ENCODE peak calls at places on chromosomes 1 and 21, in six cellular contexts. O is PC-9, S is Calu3, W is AG09309, H is pancreas, G is hepatocyte. E is an unnamed sample.

GRCh38 chr1:65146908-65147423 is 1.0 kb upstream of the AK4 start:
- DNase-seq in O (no peak), S (no peak), W (no peak), H (no peak), G (no peak), E (no peak)

GRCh38 chr1:152162826-152163463 is 3.9 kb upstream of the RPTN start:
- DNase-seq in O (no peak), S (no peak), W (peak; percentile 92), H (no peak), G (no peak), E (no peak)

GRCh38 chr21:37565530-37566223 is 199.1 kb downstream of the DYRK1A start:
- DNase-seq in O (peak; percentile 19), S (peak; percentile 8), W (no peak), H (no peak), G (peak; percentile 62), E (no peak)

GRCh38 chr1:11334261-11334804 is 61.3 kb downstream of the UBIAD1 start:
- DNase-seq in O (no peak), S (no peak), W (no peak), H (no peak), G (no peak), E (no peak)

GRCh38 chr1:48182441-48182840 is 40.1 kb upstream of the SLC5A9 start:
- DNase-seq in O (no peak), S (no peak), W (no peak), H (no peak), G (no peak), E (no peak)

GRCh38 chr1:174289644-174290310 is 130.5 kb downstream of the RABGAP1L start:
- DNase-seq in O (no peak), S (no peak), W (no peak), H (no peak), G (no peak), E (no peak)

GRCh38 chr1:54982739-54983138 is 2.3 kb downstream of the TMEM61 start:
- DNase-seq in O (no peak), S (peak; percentile 45), W (no peak), H (no peak), G (no peak), E (no peak)

GRCh38 chr21:41217656-41218380 is 49.9 kb downstream of the BACE2 start:
- DNase-seq in O (peak; percentile 65), S (peak; percentile 53), W (peak; percentile 10), H (no peak), G (peak; percentile 66), E (peak; percentile 79)

GRCh38 chr1:184376359-184376758 is 10.5 kb upstream of the C1orf21 start:
- DNase-seq in O (no peak), S (no peak), W (no peak), H (no peak), G (no peak), E (no peak)

GRCh38 chr1:110383311-110383990 is 7.4 kb downstream of the SLC16A4 start:
- DNase-seq in O (peak; percentile 78), S (no peak), W (peak; percentile 46), H (no peak), G (no peak), E (no peak)

GRCh38 chr1:225517697-225518096 is 89.9 kb upstream of the LBR start:
- DNase-seq in O (no peak), S (no peak), W (no peak), H (no peak), G (no peak), E (no peak)
- TF ChIP-seq CTCF in O (no peak), S (no peak), W (no peak), H (no peak), G (no peak), E (no peak)

DNA sequence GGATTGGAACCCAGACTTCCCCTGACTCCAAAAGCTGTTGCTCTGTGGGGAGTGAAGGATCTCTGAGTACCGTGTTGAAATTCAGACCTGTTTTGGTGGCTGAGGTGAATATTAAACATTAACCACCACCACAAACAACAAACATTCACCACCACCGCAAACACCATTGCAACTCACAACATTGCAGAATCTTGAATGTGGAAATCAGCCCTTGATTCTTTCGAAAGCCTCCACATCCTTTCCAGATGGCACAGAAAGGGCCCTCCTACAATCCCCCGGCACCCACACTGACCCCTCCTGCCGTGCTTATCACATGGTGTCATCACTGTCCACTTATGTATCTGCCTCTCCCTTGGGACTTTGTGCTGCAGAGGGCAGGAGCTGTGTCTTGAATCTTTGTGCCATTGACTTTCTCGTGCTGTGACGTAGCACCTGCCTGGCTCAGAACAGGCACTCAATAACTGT is 1.4 kb downstream of the CDA start:
- DNase-seq in O (no peak), S (no peak), W (no peak), H (no peak), G (peak; percentile 31), E (peak; percentile 31)
- TF ChIP-seq CTCF in O (no peak), S (no peak), W (no peak), H (no peak), G (no peak), E (no peak)

GRCh38 chr1:24778141-24778540 is 32.9 kb downstream of the CLIC4 start:
- DNase-seq in O (no peak), S (no peak), W (no peak), H (no peak), G (no peak), E (no peak)

GRCh38 chr1:24776821-24777220 is 31.6 kb downstream of the CLIC4 start:
- DNase-seq in O (no peak), S (no peak), W (no peak), H (no peak), G (no peak), E (no peak)

GRCh38 chr1:24775348-24775747 is 30.1 kb downstream of the CLIC4 start:
- DNase-seq in O (no peak), S (no peak), W (no peak), H (no peak), G (no peak), E (no peak)

GRCh38 chr1:24773618-24774017 is 28.4 kb downstream of the CLIC4 start:
- DNase-seq in O (no peak), S (no peak), W (no peak), H (no peak), G (no peak), E (no peak)

DNA sequence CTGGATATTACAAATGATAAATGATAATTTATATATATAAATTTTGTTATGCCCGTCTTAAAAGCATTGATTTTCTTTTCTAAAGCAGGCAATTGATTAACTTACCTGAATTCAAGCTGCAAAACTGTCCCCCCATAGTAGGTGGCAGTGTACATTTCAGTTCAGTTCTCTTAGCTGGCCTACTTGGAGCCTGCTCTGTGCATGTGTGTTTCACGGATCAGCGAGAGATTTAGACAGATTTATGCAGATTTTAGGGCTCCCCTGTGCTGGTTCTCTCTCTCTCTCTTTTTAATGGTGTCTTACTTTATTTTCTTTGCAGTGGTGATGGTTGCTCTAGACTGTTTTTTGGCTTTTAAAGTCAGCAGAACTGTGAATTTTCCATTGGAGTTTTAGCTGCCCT is 30.7 kb downstream of the CLIC4 start:
- DNase-seq in O (no peak), S (no peak), W (no peak), H (no peak), G (no peak), E (no peak)
- TF ChIP-seq CTCF in O (no peak), S (no peak), W (no peak), H (no peak), G (no peak), E (no peak)

GRCh38 chr1:112337028-112337531 is 58.9 kb upstream of the CTTNBP2NL start:
- DNase-seq in O (peak; percentile 11), S (peak; percentile 17), W (no peak), H (peak; percentile 49), G (peak; percentile 66), E (peak; percentile 32)
- TF ChIP-seq CTCF in O (peak; percentile 68), S (peak; percentile 46), W (peak; percentile 76), H (peak; percentile 53), G (peak; percentile 59), E (peak; percentile 33)

DNA sequence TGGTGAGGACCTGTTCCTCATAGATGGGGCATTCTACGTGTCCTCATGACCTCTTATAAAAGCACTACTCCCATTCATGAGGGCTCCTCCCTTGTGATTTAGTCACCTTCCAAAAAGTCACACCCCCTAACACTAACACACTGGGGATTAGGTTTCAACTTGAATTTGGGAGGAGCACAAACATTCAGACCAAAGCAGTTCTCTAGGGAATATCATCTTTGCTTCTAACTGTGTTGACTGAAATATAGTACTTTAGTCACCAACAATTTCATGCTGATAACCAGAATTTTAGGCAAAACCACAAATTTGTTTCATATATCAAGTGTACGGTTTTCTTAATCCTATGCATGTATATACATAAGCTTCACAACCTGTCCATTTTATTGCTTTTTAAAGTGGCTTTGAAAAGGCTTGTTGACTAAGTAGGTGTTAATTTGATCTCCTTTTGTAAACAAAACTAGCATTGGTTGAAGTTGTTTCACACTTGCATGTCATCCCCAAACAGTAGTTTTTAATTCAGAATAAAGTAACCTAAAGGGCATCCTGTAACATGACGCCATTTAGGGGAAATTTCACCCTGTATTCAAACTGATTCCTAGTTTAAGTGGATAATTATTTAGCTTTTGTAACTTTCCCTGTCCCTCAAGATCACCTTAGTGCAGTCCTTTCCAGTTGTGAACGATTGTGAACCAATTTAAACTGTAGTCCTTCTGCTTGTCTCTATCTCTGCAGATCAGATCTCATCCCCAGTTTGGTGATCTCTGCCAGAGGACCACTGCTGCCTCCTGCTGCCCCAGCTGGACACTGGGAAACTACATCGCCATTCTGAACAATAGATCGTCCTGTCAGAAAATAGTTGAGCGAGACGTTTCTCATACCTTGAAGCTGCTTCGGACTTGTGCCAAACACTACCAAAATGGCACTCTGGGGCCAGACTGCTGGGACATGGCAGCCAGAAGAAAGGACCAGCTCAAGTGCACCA is 141.1 kb downstream of the TLR5 start:
- DNase-seq in O (no peak), S (no peak), W (no peak), H (no peak), G (no peak), E (no peak)
- TF ChIP-seq CTCF in O (no peak), S (no peak), W (peak; percentile 32), H (no peak), G (no peak), E (no peak)

GRCh38 chr21:43644609-43645008 is 14.7 kb downstream of the HSF2BP start:
- DNase-seq in O (no peak), S (no peak), W (peak; percentile 40), H (no peak), G (no peak), E (no peak)

GRCh38 chr21:43643193-43643592 is 16.1 kb downstream of the HSF2BP start:
- DNase-seq in O (no peak), S (no peak), W (no peak), H (no peak), G (no peak), E (no peak)

GRCh38 chr21:43637530-43637929 is 21.8 kb downstream of the HSF2BP start:
- DNase-seq in O (no peak), S (no peak), W (no peak), H (no peak), G (no peak), E (no peak)

GRCh38 chr21:43640437-43640836 is 18.9 kb downstream of the HSF2BP start:
- DNase-seq in O (no peak), S (no peak), W (no peak), H (no peak), G (no peak), E (no peak)

GRCh38 chr21:43639470-43640178 is 19.7 kb downstream of the HSF2BP start:
- DNase-seq in O (no peak), S (no peak), W (peak; percentile 75), H (no peak), G (peak; percentile 39), E (no peak)
- TF ChIP-seq CTCF in O (no peak), S (no peak), W (no peak), H (no peak), G (no peak), E (no peak)

E was measured in colonic mucosa.